ENCODE peak calls at places on chromosomes 12 and 14, in eight cellular contexts. W is T-helper 17 cell; K is right atrium auricular region; G is neural crest cell; N is activated T-cell treated with anti-CD3 and anti-CD28 coated beads, Interleukin-2, amount 50 U/mL, for 4 hours; Z is smooth muscle cell of the brain vasculature; H is amniotic epithelial cell; U is M059J. T is an unnamed sample.
A peak's percentile ranks its signal among the peaks of the same experiment; 100 is the strongest.

GRCh38 chr12:124484067-124484466 is 83.3 kb downstream of the NCOR2 start:
- DNase-seq in G (no peak), W (no peak), U (no peak), Z (no peak), K (no peak), H (peak; percentile 65), N (no peak), T (no peak)

GRCh38 chr12:54033106-54033979 is 493 bp downstream of the HOXC5 start:
- DNase-seq in G (no peak), K (no peak), H (peak; percentile 61), W (no peak), U (peak; percentile 46), Z (no peak), N (no peak), T (no peak)

GRCh38 chr14:85554106-85554505 is 24.2 kb downstream of the FLRT2 start:
- DNase-seq in N (no peak), U (no peak), H (peak; percentile 55), G (no peak), Z (no peak), K (no peak), W (no peak), T (no peak)

GRCh38 chr12:108299516-108299915 is 39.6 kb downstream of the CMKLR1 start:
- DNase-seq in G (no peak), W (no peak), U (no peak), N (no peak), H (no peak), K (no peak), Z (no peak), T (no peak)

GRCh38 chr14:99231850-99232401 is 40.1 kb downstream of the BCL11B start:
- DNase-seq in G (peak; percentile 25), Z (no peak), W (no peak), U (no peak), H (no peak), N (no peak), K (no peak), T (peak; percentile 86)

GRCh38 chr14:74019743-74020142 is 594 bp downstream of the BBOF1 start:
- DNase-seq in N (no peak), Z (no peak), K (no peak), H (peak; percentile 57), G (no peak), W (no peak), U (peak; percentile 65), T (peak; percentile 44)

GRCh38 chr14:38125484-38125912 is 82.2 kb upstream of the SSTR1 start:
- DNase-seq in G (no peak), Z (no peak), W (no peak), H (no peak), K (no peak), U (no peak), N (no peak), T (no peak)

GRCh38 chr14:50260072-50260471 is 28.7 kb upstream of the SOS2 start:
- DNase-seq in K (no peak), W (no peak), U (no peak), Z (no peak), H (no peak), N (no peak), G (no peak), T (no peak)

T was measured in cardiac muscle cell.